ENCODE peak calls at places on chromosomes 7 and 10, in six cellular contexts. One of them, this sample, is unnamed.

GRCh38 chr10:51389415-51390342 is 309.7 kb downstream of the CSTF2T start:
- DNase-seq in stomach: peak
- DNase-seq in fibroblast of the aortic adventitia: peak
- DNase-seq in upper lobe of left lung: no peak
- DNase-seq in breast epithelium: no peak
- DNase-seq in kidney: no peak
- DNase-seq in this sample: peak

GRCh38 chr7:105745681-105746330 is 130.6 kb downstream of the ATXN7L1 start:
- DNase-seq in stomach: no peak
- DNase-seq in fibroblast of the aortic adventitia: no peak
- DNase-seq in upper lobe of left lung: no peak
- DNase-seq in breast epithelium: no peak
- DNase-seq in kidney: no peak
- DNase-seq in this sample: no peak

GRCh38 chr7:158819571-158820203 is 9.6 kb downstream of the ESYT2 start:
- DNase-seq in stomach: no peak
- DNase-seq in fibroblast of the aortic adventitia: no peak
- DNase-seq in upper lobe of left lung: no peak
- DNase-seq in breast epithelium: no peak
- DNase-seq in kidney: no peak
- DNase-seq in this sample: peak

GRCh38 chr10:91691255-91691654 is 58.4 kb upstream of the PPP1R3C start:
- DNase-seq in stomach: no peak
- DNase-seq in fibroblast of the aortic adventitia: no peak
- DNase-seq in upper lobe of left lung: no peak
- DNase-seq in breast epithelium: no peak
- DNase-seq in kidney: no peak
- DNase-seq in this sample: no peak

GRCh38 chr7:158702196-158702595 is 2.4 kb downstream of the NCAPG2 start:
- DNase-seq in stomach: no peak
- DNase-seq in fibroblast of the aortic adventitia: no peak
- DNase-seq in upper lobe of left lung: no peak
- DNase-seq in breast epithelium: no peak
- DNase-seq in kidney: no peak
- DNase-seq in this sample: no peak

GRCh38 chr7:47495269-47495875 is 86.5 kb downstream of the TNS3 start:
- DNase-seq in stomach: no peak
- DNase-seq in fibroblast of the aortic adventitia: no peak
- DNase-seq in upper lobe of left lung: no peak
- DNase-seq in breast epithelium: no peak
- DNase-seq in kidney: peak
- DNase-seq in this sample: no peak

GRCh38 chr7:70410134-70410750 is 721.7 kb upstream of the GALNT17 start:
- DNase-seq in stomach: no peak
- DNase-seq in fibroblast of the aortic adventitia: no peak
- DNase-seq in upper lobe of left lung: no peak
- DNase-seq in breast epithelium: no peak
- DNase-seq in kidney: no peak
- DNase-seq in this sample: no peak

GRCh38 chr7:123244768-123245167 is 45.0 kb upstream of the SLC13A1 start:
- DNase-seq in stomach: no peak
- DNase-seq in fibroblast of the aortic adventitia: no peak
- DNase-seq in upper lobe of left lung: no peak
- DNase-seq in breast epithelium: no peak
- DNase-seq in kidney: no peak
- DNase-seq in this sample: no peak

GRCh38 chr7:17944720-17945119 is 4.4 kb upstream of the SNX13 start:
- DNase-seq in stomach: no peak
- DNase-seq in fibroblast of the aortic adventitia: no peak
- DNase-seq in upper lobe of left lung: no peak
- DNase-seq in breast epithelium: no peak
- DNase-seq in kidney: no peak
- DNase-seq in this sample: no peak

GRCh38 chr10:131673396-131673795 is 227.4 kb upstream of the PPP2R2D start:
- DNase-seq in stomach: no peak
- DNase-seq in fibroblast of the aortic adventitia: no peak
- DNase-seq in upper lobe of left lung: no peak
- DNase-seq in breast epithelium: no peak
- DNase-seq in kidney: peak
- DNase-seq in this sample: no peak

GRCh38 chr10:52864459-52865106 is 92.0 kb upstream of the MBL2 start:
- DNase-seq in stomach: no peak
- DNase-seq in fibroblast of the aortic adventitia: peak
- DNase-seq in upper lobe of left lung: no peak
- DNase-seq in breast epithelium: peak
- DNase-seq in kidney: peak
- DNase-seq in this sample: peak

GRCh38 chr10:124912487-124912886 is 29.4 kb upstream of the ZRANB1 start:
- DNase-seq in stomach: no peak
- DNase-seq in fibroblast of the aortic adventitia: peak
- DNase-seq in upper lobe of left lung: no peak
- DNase-seq in breast epithelium: no peak
- DNase-seq in kidney: no peak
- DNase-seq in this sample: no peak

GRCh38 chr10:12264204-12264908 is 68.4 kb downstream of the CDC123 start:
- DNase-seq in stomach: peak
- DNase-seq in fibroblast of the aortic adventitia: peak
- DNase-seq in upper lobe of left lung: peak
- DNase-seq in breast epithelium: peak
- DNase-seq in kidney: peak
- DNase-seq in this sample: peak

GRCh38 chr10:103885617-103886016 is 30.2 kb upstream of the SH3PXD2A start:
- DNase-seq in stomach: no peak
- DNase-seq in fibroblast of the aortic adventitia: peak
- DNase-seq in upper lobe of left lung: no peak
- DNase-seq in breast epithelium: no peak
- DNase-seq in kidney: no peak
- DNase-seq in this sample: peak

GRCh38 chr10:15120523-15120922 is 23.4 kb downstream of the RPP38 start:
- DNase-seq in stomach: no peak
- DNase-seq in fibroblast of the aortic adventitia: peak
- DNase-seq in upper lobe of left lung: no peak
- DNase-seq in breast epithelium: no peak
- DNase-seq in kidney: no peak
- DNase-seq in this sample: peak

GRCh38 chr7:130951976-130952313 is 217.9 kb upstream of the KLF14 start:
- DNase-seq in stomach: no peak
- DNase-seq in fibroblast of the aortic adventitia: no peak
- DNase-seq in upper lobe of left lung: no peak
- DNase-seq in breast epithelium: no peak
- DNase-seq in kidney: no peak
- DNase-seq in this sample: no peak

DNA sequence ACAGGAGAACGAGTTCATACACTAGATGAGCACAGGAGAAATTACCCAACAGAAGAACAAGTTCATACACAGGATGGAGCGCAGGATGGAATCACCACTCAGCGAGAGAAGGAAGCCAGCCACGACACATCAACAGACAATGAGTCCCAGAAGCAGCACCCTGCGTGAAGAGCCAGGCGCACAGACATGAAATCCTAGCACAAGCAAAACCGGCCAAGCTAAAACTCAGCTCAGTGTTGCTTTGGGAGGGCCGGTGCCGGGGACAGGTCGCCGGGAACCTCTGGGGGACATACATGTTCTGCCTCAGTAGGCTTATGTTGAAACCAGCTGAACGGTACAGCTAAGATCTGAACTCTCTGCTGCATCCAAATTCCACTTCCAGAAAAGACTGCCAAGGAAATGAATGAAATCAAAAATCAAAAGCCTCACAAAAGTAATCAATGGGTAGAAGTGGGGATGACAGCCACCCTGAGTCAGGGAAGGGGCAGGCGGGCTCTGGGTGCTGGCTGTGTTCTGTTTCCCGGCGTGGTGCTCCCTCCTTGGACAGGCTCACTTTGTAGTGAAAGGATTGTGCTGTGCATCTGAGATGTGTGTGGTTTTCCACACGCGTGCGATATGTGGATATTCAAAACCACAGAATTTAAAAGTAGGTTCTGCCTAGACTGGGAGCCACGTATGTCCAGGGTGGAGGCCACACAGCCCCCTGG is 114.7 kb downstream of the PDGFA start:
- DNase-seq in stomach: peak
- DNase-seq in fibroblast of the aortic adventitia: no peak
- DNase-seq in upper lobe of left lung: peak
- DNase-seq in breast epithelium: no peak
- DNase-seq in kidney: peak
- DNase-seq in this sample: no peak
- TF ChIP-seq CTCF in stomach: no peak
- TF ChIP-seq CTCF in fibroblast of the aortic adventitia: no peak
- TF ChIP-seq CTCF in upper lobe of left lung: no peak
- TF ChIP-seq CTCF in breast epithelium: no peak
- TF ChIP-seq CTCF in kidney: no peak
- TF ChIP-seq CTCF in this sample: no peak

GRCh38 chr7:111094387-111094786 is 3.5 kb downstream of the LRRN3 start:
- DNase-seq in stomach: no peak
- DNase-seq in fibroblast of the aortic adventitia: no peak
- DNase-seq in upper lobe of left lung: no peak
- DNase-seq in breast epithelium: no peak
- DNase-seq in kidney: no peak
- DNase-seq in this sample: no peak

GRCh38 chr7:111091623-111092370 is 870 bp downstream of the LRRN3 start:
- DNase-seq in stomach: no peak
- DNase-seq in fibroblast of the aortic adventitia: no peak
- DNase-seq in upper lobe of left lung: no peak
- DNase-seq in breast epithelium: no peak
- DNase-seq in kidney: no peak
- DNase-seq in this sample: no peak

GRCh38 chr7:111090834-111091233 is at the start of gene LRRN3:
- DNase-seq in stomach: no peak
- DNase-seq in fibroblast of the aortic adventitia: peak
- DNase-seq in upper lobe of left lung: no peak
- DNase-seq in breast epithelium: no peak
- DNase-seq in kidney: no peak
- DNase-seq in this sample: peak

GRCh38 chr7:111089822-111090426 is 1.0 kb upstream of the LRRN3 start:
- DNase-seq in stomach: no peak
- DNase-seq in fibroblast of the aortic adventitia: peak
- DNase-seq in upper lobe of left lung: no peak
- DNase-seq in breast epithelium: no peak
- DNase-seq in kidney: no peak
- DNase-seq in this sample: peak

DNA sequence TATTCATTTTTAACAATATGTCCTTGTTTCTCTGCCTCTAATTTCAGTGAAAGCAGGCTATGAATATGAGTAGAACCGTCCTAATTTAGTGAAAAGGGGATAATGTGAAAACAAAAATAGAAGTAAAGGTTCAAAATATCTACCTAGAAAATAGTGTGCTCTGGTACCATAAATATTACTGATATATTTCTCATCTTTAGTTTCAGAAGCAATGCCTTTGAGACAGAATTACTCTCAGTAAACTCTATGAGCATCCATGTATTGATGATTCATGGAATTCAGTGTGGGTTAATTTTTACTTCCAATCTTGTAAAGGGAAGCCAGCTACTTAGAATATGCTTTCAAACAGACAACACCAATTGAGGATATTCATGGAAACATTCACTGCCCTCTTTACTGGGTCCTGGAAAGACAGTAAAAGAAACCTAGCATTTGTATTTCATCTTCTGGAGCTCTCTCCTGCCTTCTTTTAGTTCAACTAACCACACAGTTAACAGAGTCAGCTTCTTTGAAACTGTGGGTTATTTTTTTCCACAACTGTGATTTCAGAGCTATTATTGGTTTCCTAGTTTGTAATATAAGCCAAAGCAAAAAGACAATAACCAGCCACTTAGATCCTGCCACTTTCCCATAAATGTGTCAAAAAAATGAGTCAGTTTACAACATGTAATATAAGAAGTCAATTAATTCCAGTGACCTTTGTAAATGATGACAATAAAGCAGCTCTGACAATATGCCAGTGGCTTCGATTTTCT is 1.7 kb downstream of the LRRN3 start:
- DNase-seq in stomach: no peak
- DNase-seq in fibroblast of the aortic adventitia: no peak
- DNase-seq in upper lobe of left lung: no peak
- DNase-seq in breast epithelium: no peak
- DNase-seq in kidney: no peak
- DNase-seq in this sample: no peak
- H3K4me3 ChIP-seq in stomach: no peak
- H3K4me3 ChIP-seq in fibroblast of the aortic adventitia: no peak
- H3K4me3 ChIP-seq in upper lobe of left lung: peak
- H3K4me3 ChIP-seq in breast epithelium: peak
- H3K4me3 ChIP-seq in kidney: no peak
- H3K4me3 ChIP-seq in this sample: no peak

DNA sequence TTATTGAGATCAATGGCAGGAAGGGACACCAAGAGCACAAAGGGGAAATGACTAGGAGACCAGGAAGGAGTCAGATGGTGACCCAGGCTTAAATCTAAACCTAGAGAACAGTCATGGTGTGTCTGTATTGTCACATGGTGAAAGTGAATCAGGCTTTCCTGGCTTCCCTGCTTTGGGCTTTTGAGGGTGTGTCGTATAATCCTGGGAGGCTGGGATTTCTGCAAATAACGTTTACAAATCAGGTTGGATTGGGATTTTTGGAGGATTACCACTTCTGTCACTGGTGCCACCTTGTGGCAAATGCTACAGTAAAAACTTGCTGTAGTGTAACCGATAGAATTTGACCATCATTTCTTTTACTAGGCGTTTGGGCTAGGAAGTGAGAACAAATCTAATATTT is 502.6 kb downstream of the NRG3 start:
- DNase-seq in stomach: no peak
- DNase-seq in fibroblast of the aortic adventitia: peak
- DNase-seq in upper lobe of left lung: no peak
- DNase-seq in breast epithelium: no peak
- DNase-seq in kidney: no peak
- DNase-seq in this sample: peak
- TF ChIP-seq CTCF in stomach: no peak
- TF ChIP-seq CTCF in fibroblast of the aortic adventitia: no peak
- TF ChIP-seq CTCF in upper lobe of left lung: peak
- TF ChIP-seq CTCF in breast epithelium: no peak
- TF ChIP-seq CTCF in kidney: no peak
- TF ChIP-seq CTCF in this sample: peak

DNA sequence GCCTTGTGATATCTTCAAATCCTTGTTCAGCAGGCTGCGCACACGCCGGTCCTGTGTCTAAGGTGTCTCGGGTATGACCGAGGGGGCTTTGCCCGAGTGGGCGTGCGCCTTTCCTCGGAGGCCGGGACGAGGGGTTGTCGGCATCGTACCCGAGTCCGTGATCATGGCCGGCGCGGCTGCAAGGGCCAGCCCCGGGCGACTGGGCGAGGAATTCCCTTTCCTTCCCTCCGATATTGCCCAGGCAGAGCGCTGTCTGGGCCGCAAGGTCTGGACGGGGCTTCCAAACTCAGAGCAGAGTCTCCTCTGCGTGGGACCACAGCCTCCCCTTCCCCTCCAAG is 59.7 kb downstream of the ZNF467 start:
- DNase-seq in stomach: no peak
- DNase-seq in fibroblast of the aortic adventitia: no peak
- DNase-seq in upper lobe of left lung: peak
- DNase-seq in breast epithelium: no peak
- DNase-seq in kidney: no peak
- DNase-seq in this sample: no peak
- H3K4me3 ChIP-seq in stomach: peak
- H3K4me3 ChIP-seq in fibroblast of the aortic adventitia: no peak
- H3K4me3 ChIP-seq in upper lobe of left lung: peak
- H3K4me3 ChIP-seq in breast epithelium: peak
- H3K4me3 ChIP-seq in kidney: no peak
- H3K4me3 ChIP-seq in this sample: peak

This sample was measured in fibroblast of villous mesenchyme.